ENCODE peak calls at places on chromosomes 3 and 15, in seven cellular contexts. F is glutamatergic neuron, V is GM10248, N is endothelial cell, J is BE2C, W is foreskin keratinocyte, O is epithelial cell of esophagus. P is an unnamed sample.

GRCh38 chr15:37217567-37217966 is 117.2 kb upstream of the MEIS2 start:
- DNase-seq in F (no peak), V (no peak), N (no peak), J (no peak), W (no peak), O (peak), P (no peak)

GRCh38 chr3:15007681-15008141 is 57.4 kb downstream of the MRPS25 start:
- DNase-seq in F (no peak), V (no peak), N (no peak), J (no peak), W (peak), O (peak), P (no peak)

GRCh38 chr3:179179979-179180758 is 32.0 kb downstream of the PIK3CA start:
- DNase-seq in F (no peak), V (no peak), N (no peak), J (no peak), W (no peak), O (peak), P (no peak)

GRCh38 chr15:58686286-58686685 is 63.2 kb downstream of the ADAM10 start:
- DNase-seq in F (no peak), V (no peak), N (no peak), J (no peak), W (no peak), O (no peak), P (no peak)

GRCh38 chr3:8282541-8283165 is 219.0 kb upstream of the LMCD1 start:
- DNase-seq in F (no peak), V (no peak), N (no peak), J (no peak), W (no peak), O (no peak), P (no peak)

GRCh38 chr15:38254065-38254883 is 1.6 kb downstream of the SPRED1 start:
- DNase-seq in F (no peak), V (peak), N (peak), J (peak), W (peak), O (peak), P (no peak)

GRCh38 chr3:73399106-73399505 is 225.6 kb downstream of the PDZRN3 start:
- DNase-seq in F (no peak), V (no peak), N (no peak), J (no peak), W (no peak), O (no peak), P (no peak)

GRCh38 chr3:61560452-61561373 is 658 bp upstream of the PTPRG start:
- DNase-seq in F (peak), V (peak), N (peak), J (peak), W (peak), O (peak), P (peak)

GRCh38 chr15:40963201-40963600 is 9.9 kb downstream of the CHAC1 start:
- DNase-seq in F (no peak), V (no peak), N (no peak), J (no peak), W (no peak), O (no peak), P (no peak)

GRCh38 chr3:9249273-9250192 is at the start of gene SRGAP3:
- DNase-seq in F (peak), V (peak), N (peak), J (peak), W (peak), O (peak), P (peak)

GRCh38 chr3:87792532-87793321 is 266.1 kb downstream of the CGGBP1 start:
- DNase-seq in F (peak), V (no peak), N (peak), J (no peak), W (no peak), O (peak), P (peak)

GRCh38 chr15:99558571-99558970 is 7.2 kb upstream of the MEF2A start:
- DNase-seq in F (no peak), V (no peak), N (no peak), J (no peak), W (no peak), O (no peak), P (no peak)

GRCh38 chr15:92878593-92879053 is 21.5 kb upstream of the CHD2 start:
- DNase-seq in F (no peak), V (no peak), N (no peak), J (no peak), W (no peak), O (no peak), P (no peak)

GRCh38 chr3:43855674-43856299 is 165.0 kb downstream of the ABHD5 start:
- DNase-seq in F (peak), V (peak), N (peak), J (peak), W (no peak), O (peak), P (no peak)

GRCh38 chr3:33581666-33582065 is 136.4 kb downstream of the CLASP2 start:
- DNase-seq in F (no peak), V (no peak), N (no peak), J (no peak), W (no peak), O (no peak), P (no peak)

GRCh38 chr3:153767601-153768558 is 353.3 kb upstream of the ARHGEF26 start:
- DNase-seq in F (no peak), V (no peak), N (no peak), J (no peak), W (no peak), O (peak), P (no peak)

GRCh38 chr3:43531835-43532234 is 90.0 kb downstream of the ANO10 start:
- DNase-seq in F (no peak), V (no peak), N (no peak), J (no peak), W (peak), O (peak), P (no peak)

GRCh38 chr15:76059320-76060097 is at the start of gene TMEM266:
- DNase-seq in F (peak), V (peak), N (peak), J (peak), W (no peak), O (peak), P (peak)

GRCh38 chr3:29026959-29027358 is 253.9 kb upstream of the RBMS3 start:
- DNase-seq in F (no peak), V (no peak), N (no peak), J (no peak), W (peak), O (peak), P (no peak)

GRCh38 chr15:97866994-97867393 is 93.5 kb upstream of the ARRDC4 start:
- DNase-seq in F (no peak), V (no peak), N (no peak), J (no peak), W (no peak), O (no peak), P (no peak)

GRCh38 chr15:94385441-94385840 is 154.1 kb downstream of the MCTP2 start:
- DNase-seq in F (no peak), V (no peak), N (no peak), J (no peak), W (no peak), O (no peak), P (no peak)

GRCh38 chr3:23501201-23501824 is 298.2 kb downstream of the UBE2E2 start:
- DNase-seq in F (no peak), V (no peak), N (no peak), J (no peak), W (no peak), O (peak), P (no peak)

GRCh38 chr3:141959921-141960554 is 83.6 kb downstream of the ATP1B3 start:
- DNase-seq in F (no peak), V (no peak), N (no peak), J (no peak), W (no peak), O (no peak), P (no peak)

GRCh38 chr3:23761440-23761896 is 44.3 kb upstream of the UBE2E1 start:
- DNase-seq in F (no peak), V (peak), N (peak), J (peak), W (no peak), O (peak), P (no peak)

GRCh38 chr3:129001101-129001816 is at the start of gene EFCC1:
- DNase-seq in F (peak), V (no peak), N (peak), J (no peak), W (no peak), O (no peak), P (no peak)

GRCh38 chr3:134312873-134313838 is 61.1 kb downstream of the AMOTL2 start:
- DNase-seq in F (peak), V (no peak), N (peak), J (no peak), W (no peak), O (peak), P (peak)

GRCh38 chr3:71163216-71163918 is 420.2 kb downstream of the FOXP1 start:
- DNase-seq in F (no peak), V (no peak), N (no peak), J (no peak), W (no peak), O (no peak), P (no peak)

GRCh38 chr3:43004282-43004681 is 25.2 kb downstream of the GASK1A start:
- DNase-seq in F (no peak), V (no peak), N (no peak), J (no peak), W (peak), O (peak), P (no peak)

GRCh38 chr3:51445544-51446280 is 54.1 kb downstream of the DCAF1 start:
- DNase-seq in F (no peak), V (no peak), N (no peak), J (no peak), W (no peak), O (no peak), P (no peak)

GRCh38 chr3:142215111-142215510 is 10.3 kb downstream of the GK5 start:
- DNase-seq in F (no peak), V (no peak), N (no peak), J (no peak), W (no peak), O (peak), P (no peak)

GRCh38 chr3:143652118-143652517 is 196.2 kb downstream of the SLC9A9 start:
- DNase-seq in F (no peak), V (no peak), N (no peak), J (no peak), W (no peak), O (no peak), P (no peak)

GRCh38 chr3:143648218-143648617 is 200.1 kb downstream of the SLC9A9 start:
- DNase-seq in F (no peak), V (no peak), N (no peak), J (no peak), W (no peak), O (no peak), P (no peak)

GRCh38 chr3:143650120-143650519 is 198.1 kb downstream of the SLC9A9 start:
- DNase-seq in F (no peak), V (no peak), N (no peak), J (no peak), W (no peak), O (no peak), P (no peak)

GRCh38 chr3:143650827-143651226 is 197.4 kb downstream of the SLC9A9 start:
- DNase-seq in F (no peak), V (no peak), N (no peak), J (no peak), W (no peak), O (no peak), P (no peak)

DNA sequence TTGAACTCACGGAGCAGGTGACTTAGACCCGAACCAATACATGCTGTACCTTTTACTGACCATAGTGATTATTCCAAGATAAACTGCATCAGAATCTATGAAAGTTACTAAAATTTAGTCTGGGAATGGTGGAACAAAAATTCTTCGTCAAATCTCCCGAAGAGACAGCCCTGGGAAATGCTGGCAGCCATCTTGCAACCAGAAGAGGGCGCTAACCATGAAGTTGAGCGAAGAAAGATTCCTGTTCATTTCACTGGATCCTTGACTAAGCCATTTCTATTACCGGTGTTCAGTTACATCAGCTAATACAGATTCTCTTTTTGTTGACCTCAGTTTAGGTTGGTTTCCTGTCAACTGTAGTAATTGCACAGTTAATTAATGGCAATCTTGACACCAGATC is 199.6 kb downstream of the SLC9A9 start:
- DNase-seq in F (peak), V (no peak), N (peak), J (peak), W (no peak), O (peak), P (no peak)
- TF ChIP-seq CTCF in F (peak), V (no peak), N (peak), J (peak), W (peak), O (peak), P (peak)

GRCh38 chr15:63982381-63982854 is 63.9 kb downstream of the DAPK2 start:
- DNase-seq in F (no peak), V (no peak), N (no peak), J (no peak), W (no peak), O (no peak), P (no peak)

GRCh38 chr15:63985221-63986184 is 60.8 kb downstream of the DAPK2 start:
- DNase-seq in F (no peak), V (no peak), N (no peak), J (no peak), W (no peak), O (no peak), P (no peak)

GRCh38 chr15:63984331-63984730 is 62.0 kb downstream of the DAPK2 start:
- DNase-seq in F (no peak), V (no peak), N (no peak), J (no peak), W (no peak), O (no peak), P (no peak)

GRCh38 chr15:63981596-63982320 is 64.5 kb downstream of the DAPK2 start:
- DNase-seq in F (no peak), V (no peak), N (no peak), J (no peak), W (peak), O (peak), P (no peak)

GRCh38 chr15:63983071-63983711 is 63.1 kb downstream of the DAPK2 start:
- DNase-seq in F (peak), V (no peak), N (no peak), J (no peak), W (no peak), O (no peak), P (no peak)
- TF ChIP-seq CTCF in F (no peak), V (peak), N (no peak), J (peak), W (peak), O (no peak), P (no peak)

GRCh38 chr15:73237910-73238309 is 130.8 kb downstream of the HCN4 start:
- DNase-seq in F (no peak), V (no peak), N (no peak), J (no peak), W (no peak), O (no peak), P (no peak)

GRCh38 chr15:73244333-73244732 is 124.4 kb downstream of the HCN4 start:
- DNase-seq in F (no peak), V (peak), N (no peak), J (no peak), W (no peak), O (peak), P (no peak)

GRCh38 chr15:73239564-73240208 is 129.1 kb downstream of the HCN4 start:
- DNase-seq in F (peak), V (no peak), N (no peak), J (no peak), W (no peak), O (peak), P (no peak)

GRCh38 chr15:73246411-73246810 is 122.3 kb downstream of the HCN4 start:
- DNase-seq in F (no peak), V (no peak), N (no peak), J (no peak), W (no peak), O (no peak), P (no peak)

DNA sequence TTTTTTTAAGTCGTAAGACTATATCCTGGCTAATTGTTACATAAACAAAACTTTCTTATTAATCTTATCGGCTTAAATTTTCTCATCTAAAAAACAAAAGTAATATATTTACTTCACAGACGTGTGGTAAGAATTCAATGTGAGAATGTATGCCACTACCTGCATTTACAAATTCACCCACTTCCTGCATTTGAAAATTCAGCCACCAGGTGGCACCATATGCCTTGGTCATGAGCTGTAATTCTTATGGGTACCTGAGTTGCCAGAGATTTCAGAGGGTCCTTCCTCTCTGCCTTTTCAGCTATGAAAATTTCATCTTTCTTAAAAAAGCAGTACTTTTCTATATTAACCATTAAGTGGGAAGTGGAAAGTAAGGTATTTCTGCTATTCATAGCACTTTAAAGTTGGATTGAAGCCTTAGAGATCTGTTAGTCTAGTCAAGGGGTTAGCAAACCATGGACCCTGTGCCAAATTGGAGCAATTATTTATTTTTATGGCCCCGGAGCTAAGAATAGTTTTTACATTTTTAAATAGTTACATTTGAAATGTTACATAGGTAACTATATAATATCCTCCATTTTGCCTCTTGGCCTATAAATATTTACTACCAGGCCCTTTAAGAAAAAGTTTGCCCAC is 127.8 kb downstream of the HCN4 start:
- DNase-seq in F (peak), V (peak), N (peak), J (peak), W (no peak), O (peak), P (peak)
- TF ChIP-seq CTCF in F (peak), V (peak), N (peak), J (peak), W (peak), O (peak), P (peak)

GRCh38 chr3:171807806-171808205 is 2.5 kb downstream of the PLD1 start:
- DNase-seq in F (no peak), V (no peak), N (no peak), J (no peak), W (no peak), O (no peak), P (no peak)

GRCh38 chr3:171810278-171811058 is at the start of gene PLD1:
- DNase-seq in F (peak), V (peak), N (peak), J (peak), W (peak), O (peak), P (peak)

GRCh38 chr3:171811059-171811912 is 1.0 kb upstream of the PLD1 start:
- DNase-seq in F (no peak), V (no peak), N (no peak), J (no peak), W (peak), O (peak), P (no peak)

GRCh38 chr3:171811913-171812321 is 1.6 kb upstream of the PLD1 start:
- DNase-seq in F (no peak), V (no peak), N (no peak), J (no peak), W (peak), O (peak), P (no peak)

DNA sequence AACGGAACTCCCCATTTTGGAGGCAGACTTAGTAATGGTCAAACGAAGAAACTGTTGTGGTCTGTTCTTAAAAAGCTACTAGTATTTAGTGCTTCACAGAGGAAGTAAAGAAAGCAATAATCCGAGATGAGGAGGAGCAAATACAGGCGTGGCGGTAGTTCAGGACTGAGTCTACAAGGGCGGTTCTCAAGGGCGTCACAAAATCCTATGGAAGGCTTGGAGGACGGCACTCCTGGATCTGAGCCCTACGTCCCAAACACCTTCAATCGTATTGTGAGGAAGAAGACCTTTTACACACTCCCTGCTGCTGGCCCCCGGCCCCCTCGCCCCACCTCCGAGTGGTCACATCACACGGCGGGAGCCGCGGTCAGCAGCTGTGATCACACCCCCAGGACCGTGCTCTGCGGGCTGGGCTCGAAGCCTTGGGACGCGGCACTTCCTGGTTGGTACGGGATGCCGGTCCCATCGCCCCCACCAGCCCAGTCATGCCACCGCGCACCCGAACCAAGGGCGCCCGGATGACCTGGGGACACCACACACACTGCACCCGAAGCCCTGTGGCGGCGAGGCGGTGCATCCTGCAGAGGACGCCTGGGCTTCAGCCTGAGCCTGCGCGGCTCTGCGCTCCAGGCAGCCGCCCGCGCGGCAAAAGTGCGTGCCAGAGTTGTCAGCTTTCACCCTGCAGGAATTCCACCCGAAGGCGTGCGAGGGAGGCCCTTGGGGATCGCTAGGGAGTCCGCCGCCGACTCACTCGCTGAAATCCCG is 588 bp downstream of the PLD1 start:
- DNase-seq in F (peak), V (peak), N (peak), J (peak), W (peak), O (peak), P (no peak)
- TF ChIP-seq CTCF in F (no peak), V (no peak), N (no peak), J (no peak), W (peak), O (no peak), P (no peak)

DNA sequence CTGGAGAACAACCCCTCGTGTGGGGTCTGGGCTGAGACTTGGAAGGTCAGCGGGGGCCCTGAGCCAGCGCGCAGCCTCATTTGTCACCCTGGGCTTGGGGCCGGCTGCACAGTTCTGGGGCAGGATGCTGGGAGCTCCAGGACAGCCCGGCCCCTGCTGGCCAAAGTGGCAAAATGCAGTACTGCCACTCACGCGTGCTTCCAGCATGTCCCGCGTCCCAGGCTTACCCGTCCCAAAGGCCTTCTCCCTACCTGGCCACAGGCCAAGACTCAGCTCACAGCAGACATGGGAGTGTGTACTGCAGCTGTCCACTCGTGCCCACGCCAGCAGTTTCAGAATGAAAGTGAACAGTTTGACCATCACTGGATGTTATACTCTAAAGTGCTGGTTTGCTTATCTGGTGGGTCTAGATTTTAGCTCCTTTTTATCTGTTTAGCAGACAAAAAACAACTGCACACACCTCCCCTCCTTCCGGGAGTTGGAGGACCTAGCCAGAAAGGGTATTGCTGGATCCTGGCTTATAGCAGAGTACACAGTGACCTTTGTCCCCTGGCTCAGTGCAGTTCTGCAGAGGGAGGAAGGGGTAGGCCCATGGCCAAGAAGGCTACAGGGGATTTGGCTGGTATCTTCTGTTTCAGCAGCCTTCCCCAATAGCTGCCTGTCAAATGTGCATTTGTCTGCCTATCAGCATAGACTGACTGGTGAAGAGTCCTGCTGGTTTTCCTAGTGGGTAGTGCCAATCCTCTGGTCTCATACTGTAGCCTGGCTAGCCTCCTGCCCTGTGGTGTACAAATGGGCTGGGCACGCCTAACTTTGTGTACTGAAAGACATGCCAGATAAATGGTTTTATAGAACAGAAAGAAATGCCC is 23.2 kb upstream of the IP6K2 start:
- DNase-seq in F (peak), V (peak), N (peak), J (peak), W (no peak), O (peak), P (peak)
- TF ChIP-seq CTCF in F (peak), V (peak), N (peak), J (peak), W (peak), O (peak), P (peak)